ENCODE peak calls at places on chromosomes 12 and 14, in six cellular contexts. N, W, X, D, S and A are unnamed samples.

GRCh38 chr14:74240794-74241610 is 1.8 kb downstream of the VSX2 start:
- DNase-seq in N (no peak), W (no peak), X (peak; percentile 14), D (no peak), S (no peak), A (no peak)

GRCh38 chr14:41668346-41668745 is 61.7 kb downstream of the LRFN5 start:
- DNase-seq in N (no peak), W (no peak), X (no peak), D (no peak), S (no peak), A (no peak)

GRCh38 chr12:1594045-1594294 is 411 bp downstream of the FBXL14 start:
- DNase-seq in N (peak; percentile 67), W (no peak), X (no peak), D (no peak), S (no peak), A (peak; percentile 83)

GRCh38 chr12:130468700-130469245 is 131.1 kb downstream of the PIWIL1 start:
- DNase-seq in N (no peak), W (no peak), X (no peak), D (no peak), S (no peak), A (no peak)

GRCh38 chr14:72154645-72155378 is 222.6 kb downstream of the RGS6 start:
- DNase-seq in N (no peak), W (no peak), X (no peak), D (no peak), S (no peak), A (no peak)

GRCh38 chr12:40063424-40063823 is 42.5 kb downstream of the SLC2A13 start:
- DNase-seq in N (no peak), W (no peak), X (no peak), D (no peak), S (no peak), A (no peak)

GRCh38 chr12:70255311-70255710 is 12.1 kb downstream of the CNOT2 start:
- DNase-seq in N (no peak), W (no peak), X (peak; percentile 40), D (no peak), S (no peak), A (no peak)

GRCh38 chr12:114920828-114921579 is 237.0 kb upstream of the TBX3 start:
- DNase-seq in N (no peak), W (no peak), X (no peak), D (no peak), S (no peak), A (no peak)

GRCh38 chr12:21992823-21993222 is 51.6 kb upstream of the ABCC9 start:
- DNase-seq in N (no peak), W (peak; percentile 49), X (peak; percentile 48), D (no peak), S (no peak), A (peak; percentile 78)

GRCh38 chr12:79058342-79058741 is 193.8 kb downstream of the SYT1 start:
- DNase-seq in N (peak; percentile 68), W (no peak), X (peak; percentile 85), D (peak; percentile 13), S (no peak), A (peak; percentile 4)

GRCh38 chr14:42141328-42141727 is 534.7 kb downstream of the LRFN5 start:
- DNase-seq in N (peak; percentile 4), W (no peak), X (no peak), D (no peak), S (no peak), A (no peak)

GRCh38 chr14:52124791-52125661 is 56.2 kb upstream of the NID2 start:
- DNase-seq in N (peak; percentile 44), W (no peak), X (peak; percentile 33), D (no peak), S (no peak), A (peak; percentile 38)

GRCh38 chr12:52832960-52833905 is 878 bp downstream of the KRT79 start:
- DNase-seq in N (no peak), W (no peak), X (no peak), D (no peak), S (no peak), A (no peak)

GRCh38 chr14:44981198-44981597 is 19.2 kb downstream of the TOGARAM1 start:
- DNase-seq in N (no peak), W (no peak), X (no peak), D (no peak), S (no peak), A (no peak)

GRCh38 chr14:98503086-98503815 is 768.7 kb downstream of the BCL11B start:
- DNase-seq in N (no peak), W (no peak), X (no peak), D (no peak), S (no peak), A (no peak)

GRCh38 chr12:130161261-130162231 is 718 bp upstream of the FZD10 start:
- DNase-seq in N (no peak), W (no peak), X (no peak), D (no peak), S (no peak), A (no peak)

GRCh38 chr12:122974892-122975789 is at the start of gene OGFOD2:
- DNase-seq in N (peak; percentile 91), W (peak; percentile 85), X (peak; percentile 88), D (peak; percentile 85), S (peak; percentile 60), A (peak; percentile 97)

GRCh38 chr14:25015761-25016160 is 34.2 kb downstream of the STXBP6 start:
- DNase-seq in N (no peak), W (no peak), X (no peak), D (peak; percentile 54), S (no peak), A (no peak)

GRCh38 chr12:95976416-95976832 is 19.7 kb downstream of the HAL start:
- DNase-seq in N (no peak), W (no peak), X (no peak), D (peak; percentile 82), S (no peak), A (no peak)

DNA sequence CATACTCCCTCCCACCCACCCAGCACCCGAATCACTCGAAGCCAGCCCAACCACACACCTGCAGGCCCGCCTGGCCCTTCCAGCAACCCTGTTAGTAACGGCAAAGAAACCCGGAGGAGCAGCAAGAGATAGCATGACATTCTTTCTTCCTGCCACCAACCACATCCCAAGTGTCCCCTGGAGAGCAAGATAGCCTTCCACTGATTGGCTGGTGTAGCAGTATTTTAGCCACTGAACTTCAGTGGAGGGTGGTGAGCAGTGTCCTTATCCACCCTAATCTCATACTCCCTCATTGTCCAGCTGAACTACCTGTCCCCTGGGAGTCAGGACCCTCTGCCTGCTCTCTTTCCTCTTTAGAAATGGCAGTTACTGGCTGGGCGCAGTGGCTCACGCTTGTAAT is 769 bp upstream of the SLC39A5 start:
- DNase-seq in N (no peak), W (no peak), X (no peak), D (no peak), S (no peak), A (peak; percentile 74)
- TF ChIP-seq MYC in N (no peak), W (no peak), X (no peak), D (no peak), S (no peak), A (no peak)

DNA sequence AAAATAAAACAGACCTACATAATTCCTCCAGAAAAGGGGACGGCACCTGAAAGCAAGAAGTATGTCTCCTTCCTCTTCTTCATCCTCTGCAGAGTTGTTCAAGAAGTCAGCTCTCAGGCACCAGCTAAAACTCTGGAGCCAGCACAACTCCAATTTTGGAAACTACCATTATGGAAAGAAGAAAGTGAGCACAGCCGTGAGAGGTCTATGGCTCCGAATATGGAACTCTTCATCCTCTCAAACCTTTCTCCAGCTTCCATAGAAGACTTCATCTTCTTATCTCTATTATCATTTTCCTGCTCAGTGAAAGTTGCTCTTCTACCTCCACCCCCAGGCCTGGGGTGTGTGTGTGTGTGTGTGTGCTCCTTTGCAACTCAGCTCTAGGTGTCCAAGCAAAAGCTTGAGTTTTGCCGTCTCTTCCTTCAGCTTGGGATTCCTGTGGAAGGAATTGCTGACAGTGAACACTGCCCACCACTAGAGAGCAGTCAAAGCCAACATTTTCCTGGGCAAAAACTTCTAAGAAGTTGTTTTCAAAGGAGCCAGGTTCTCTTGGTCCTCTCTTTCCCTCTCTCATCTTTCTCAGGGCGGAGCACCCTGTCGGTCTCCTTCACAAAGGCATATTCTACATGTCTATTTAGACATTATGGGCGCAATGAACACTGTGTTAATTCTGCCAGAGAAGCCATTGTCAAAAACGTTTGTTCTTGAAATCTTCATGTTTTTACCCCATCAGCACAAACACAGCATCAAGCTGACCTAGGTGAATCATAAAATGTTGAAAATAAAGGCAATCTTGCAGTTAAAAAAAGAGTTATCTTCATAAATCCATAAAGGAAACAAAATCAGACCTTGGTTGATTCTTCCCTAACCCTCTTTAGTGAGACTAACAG is 155.1 kb downstream of the DIO2 start:
- DNase-seq in N (peak; percentile 75), W (no peak), X (peak; percentile 47), D (peak; percentile 16), S (no peak), A (peak; percentile 38)
- TF ChIP-seq MYC in N (no peak), W (no peak), X (no peak), D (no peak), S (no peak), A (no peak)

DNA sequence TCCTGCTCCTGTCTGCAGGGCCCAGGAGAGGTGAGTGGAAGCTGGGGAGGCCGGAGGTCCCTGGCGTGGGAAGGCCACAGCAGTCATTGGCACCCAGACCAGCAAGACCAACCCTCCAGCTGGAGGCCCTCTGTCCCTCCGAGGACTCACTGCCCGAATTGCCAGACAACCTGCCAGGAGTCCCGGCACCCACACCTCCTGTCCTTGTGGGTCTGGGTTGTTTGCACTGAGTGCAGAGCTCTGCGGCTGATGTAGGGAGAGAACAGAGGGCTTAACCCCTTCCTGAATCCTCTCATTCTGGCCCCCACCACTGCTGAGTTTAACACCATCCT is 204.9 kb downstream of the KIF26A start:
- DNase-seq in N (no peak), W (no peak), X (no peak), D (no peak), S (no peak), A (no peak)
- TF ChIP-seq MYC in N (no peak), W (no peak), X (no peak), D (no peak), S (no peak), A (no peak)

DNA sequence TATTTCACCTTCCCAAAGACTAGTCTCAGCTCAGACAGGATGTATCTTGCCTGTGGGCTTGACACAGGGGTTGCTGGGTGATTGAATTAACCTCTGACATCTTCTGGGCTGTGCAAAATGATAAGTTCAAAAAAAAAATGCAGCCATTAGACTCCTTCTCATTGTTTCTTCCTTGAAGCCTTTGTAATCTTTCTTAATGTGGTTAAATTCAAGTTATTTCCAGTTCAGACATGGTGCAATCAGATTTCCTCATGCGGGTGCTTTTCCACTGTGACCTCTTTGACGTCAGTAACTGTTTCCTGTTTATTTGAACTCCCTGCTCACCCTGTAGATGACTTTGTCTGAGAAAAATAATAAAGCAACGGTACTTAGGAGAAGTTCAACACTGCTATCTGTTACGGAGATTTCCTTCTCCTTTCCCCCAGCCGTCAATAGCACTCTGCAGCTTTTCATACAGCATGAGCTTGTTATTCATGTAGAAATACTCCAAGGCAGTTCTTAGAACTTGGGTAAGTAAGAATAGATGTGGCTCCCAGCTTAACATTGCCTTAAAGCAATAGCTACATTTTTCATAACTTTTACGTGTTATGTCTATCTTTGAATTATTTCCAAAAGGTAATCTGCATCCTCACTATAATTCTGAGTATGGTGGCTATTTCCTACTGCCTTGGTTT is 155.5 kb downstream of the PRKCH start:
- DNase-seq in N (peak; percentile 94), W (no peak), X (peak; percentile 100), D (no peak), S (no peak), A (peak; percentile 93)
- TF ChIP-seq MYC in N (no peak), W (no peak), X (no peak), D (no peak), S (no peak), A (no peak)